ENCODE peak calls at places on chromosomes 7 and 10, in nine cellular contexts. D, H, Y, O, Q, G, M, C and B are unnamed samples.
A peak's percentile ranks its signal among the peaks of the same experiment; 100 is the strongest.

GRCh38 chr7:151192002-151192539 is 5.0 kb upstream of the ASB10 start:
- DNase-seq in D (no peak), H (no peak), Y (no peak), O (no peak), Q (no peak), G (no peak), M (no peak), C (no peak), B (no peak)

GRCh38 chr10:56231436-56231835 is 129.6 kb downstream of the ZWINT start:
- DNase-seq in D (no peak), H (no peak), Y (no peak), O (no peak), Q (no peak), G (no peak), M (no peak), C (no peak), B (no peak)

GRCh38 chr7:103851357-103851756 is 138.1 kb downstream of the RELN start:
- DNase-seq in D (no peak), H (no peak), Y (no peak), O (no peak), Q (peak; percentile 0), G (no peak), M (peak; percentile 53), C (no peak), B (no peak)

GRCh38 chr7:24500599-24501451 is 72.4 kb upstream of the PALS2 start:
- DNase-seq in D (no peak), H (no peak), Y (no peak), O (no peak), Q (no peak), G (no peak), M (no peak), C (no peak), B (no peak)

GRCh38 chr10:133378251-133379096 is 588 bp upstream of the PAOX start:
- DNase-seq in D (peak; percentile 81), H (no peak), Y (peak; percentile 84), O (peak; percentile 81), Q (no peak), G (peak; percentile 48), M (peak; percentile 32), C (no peak), B (peak; percentile 76)

GRCh38 chr10:79178614-79179403 is 110.0 kb downstream of the ZMIZ1 start:
- DNase-seq in D (peak; percentile 83), H (no peak), Y (no peak), O (peak; percentile 75), Q (peak; percentile 79), G (no peak), M (peak; percentile 93), C (no peak), B (peak; percentile 69)

GRCh38 chr7:90760892-90761291 is 164.8 kb downstream of the CDK14 start:
- DNase-seq in D (no peak), H (no peak), Y (no peak), O (no peak), Q (no peak), G (no peak), M (no peak), C (no peak), B (no peak)

GRCh38 chr10:97347317-97347716 is 12.8 kb upstream of the FRAT2 start:
- DNase-seq in D (no peak), H (no peak), Y (no peak), O (no peak), Q (no peak), G (no peak), M (no peak), C (no peak), B (no peak)

GRCh38 chr10:95864906-95865813 is 42.6 kb upstream of the CC2D2B start:
- DNase-seq in D (no peak), H (no peak), Y (no peak), O (no peak), Q (peak; percentile 63), G (peak; percentile 49), M (peak; percentile 86), C (no peak), B (peak; percentile 36)

GRCh38 chr10:16891375-16892313 is 74.4 kb upstream of the RSU1 start:
- DNase-seq in D (peak; percentile 84), H (peak; percentile 65), Y (peak; percentile 66), O (no peak), Q (peak; percentile 18), G (no peak), M (peak; percentile 82), C (no peak), B (peak; percentile 54)

GRCh38 chr10:14407567-14407966 is 76.8 kb upstream of the FRMD4A start:
- DNase-seq in D (no peak), H (no peak), Y (no peak), O (no peak), Q (no peak), G (no peak), M (no peak), C (no peak), B (no peak)

GRCh38 chr7:128818694-128819093 is 11.5 kb upstream of the FLNC start:
- DNase-seq in D (no peak), H (no peak), Y (no peak), O (no peak), Q (no peak), G (no peak), M (no peak), C (no peak), B (no peak)

GRCh38 chr7:34069676-34070075 is 164.3 kb downstream of the BMPER start:
- DNase-seq in D (no peak), H (no peak), Y (no peak), O (no peak), Q (no peak), G (peak; percentile 47), M (peak; percentile 61), C (no peak), B (no peak)

GRCh38 chr7:3241686-3242258 is 59.3 kb upstream of the SDK1 start:
- DNase-seq in D (no peak), H (no peak), Y (no peak), O (no peak), Q (no peak), G (no peak), M (no peak), C (no peak), B (no peak)

GRCh38 chr10:116055252-116055918 is 217.6 kb downstream of the GFRA1 start:
- DNase-seq in D (no peak), H (no peak), Y (no peak), O (no peak), Q (no peak), G (no peak), M (no peak), C (no peak), B (no peak)

GRCh38 chr10:8050561-8051108 is 3.9 kb upstream of the GATA3 start:
- DNase-seq in D (no peak), H (no peak), Y (no peak), O (no peak), Q (no peak), G (peak; percentile 28), M (peak; percentile 18), C (no peak), B (no peak)

DNA sequence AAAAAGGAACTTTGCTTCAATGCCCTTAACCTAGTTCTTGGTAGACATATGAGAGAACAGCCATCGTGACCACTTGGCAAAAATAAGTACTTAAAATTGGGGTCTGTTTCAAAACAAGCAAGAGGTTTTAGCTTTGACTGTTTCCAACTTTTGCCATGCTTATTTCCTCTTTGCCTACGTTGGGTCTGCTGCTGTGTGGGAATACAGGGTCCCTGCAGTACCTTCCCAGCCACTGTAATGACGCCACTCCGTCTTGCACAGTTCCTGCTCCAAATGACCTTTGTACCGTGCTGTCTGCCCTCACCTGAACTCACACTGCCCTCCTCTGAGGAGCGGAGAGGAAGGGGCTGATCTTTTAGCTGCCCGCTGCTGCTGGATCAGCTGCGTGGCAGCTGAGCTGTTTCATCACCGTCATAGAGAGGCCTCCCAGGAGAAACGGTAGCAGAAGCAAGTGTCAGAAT is 133.1 kb downstream of the MAPK8 start:
- DNase-seq in D (no peak), H (no peak), Y (no peak), O (peak; percentile 59), Q (no peak), G (no peak), M (peak; percentile 27), C (no peak), B (no peak)
- H3K27ac ChIP-seq in D (no peak overlapping the region), H (no peak overlapping the region), Y (no peak overlapping the region), O (no peak overlapping the region), Q (peak overlapping the region; percentile 52), G (no peak overlapping the region), M (peak overlapping the region; percentile 34), C (no peak overlapping the region), B (no peak overlapping the region)

GRCh38 chr7:129948338-129948737 is 4.4 kb downstream of the UBE2H start:
- DNase-seq in D (peak; percentile 50), H (no peak), Y (no peak), O (no peak), Q (no peak), G (no peak), M (no peak), C (no peak), B (no peak)

GRCh38 chr7:129946282-129946681 is 6.5 kb downstream of the UBE2H start:
- DNase-seq in D (no peak), H (no peak), Y (no peak), O (no peak), Q (no peak), G (no peak), M (no peak), C (no peak), B (no peak)

GRCh38 chr7:129947001-129947400 is 5.8 kb downstream of the UBE2H start:
- DNase-seq in D (no peak), H (no peak), Y (no peak), O (no peak), Q (no peak), G (no peak), M (no peak), C (no peak), B (no peak)

GRCh38 chr7:129948877-129949291 is 3.9 kb downstream of the UBE2H start:
- DNase-seq in D (peak; percentile 95), H (no peak), Y (peak; percentile 91), O (peak; percentile 86), Q (peak; percentile 91), G (peak; percentile 92), M (peak; percentile 96), C (peak; percentile 67), B (peak; percentile 83)

GRCh38 chr7:129947701-129948100 is 5.1 kb downstream of the UBE2H start:
- DNase-seq in D (peak; percentile 59), H (no peak), Y (no peak), O (no peak), Q (no peak), G (no peak), M (no peak), C (no peak), B (no peak)
- H3K4me3 ChIP-seq in D (no peak overlapping the region), H (no peak overlapping the region), Y (no peak overlapping the region), O (no peak overlapping the region), Q (no peak overlapping the region), G (no peak overlapping the region), M (no peak overlapping the region), C (peak overlapping the region; percentile 89), B (no peak overlapping the region)

DNA sequence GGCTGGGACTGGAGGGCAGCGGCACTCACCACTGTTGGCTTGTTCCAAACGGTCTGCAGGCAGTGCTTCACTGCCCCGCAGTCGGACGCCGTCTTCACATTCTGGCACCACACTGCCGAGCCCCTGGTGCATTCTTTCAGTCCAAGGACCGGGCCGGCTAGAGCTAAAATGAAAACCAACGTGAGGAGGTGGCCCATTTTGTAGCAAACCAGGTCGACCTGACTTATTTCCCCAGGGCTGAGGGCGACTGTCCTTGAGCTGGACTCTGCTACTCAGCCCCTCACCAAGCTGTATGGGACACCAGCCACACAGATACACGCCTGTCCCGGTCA is 16.7 kb downstream of the PSAP start:
- DNase-seq in D (no peak), H (no peak), Y (no peak), O (no peak), Q (no peak), G (no peak), M (no peak), C (no peak), B (no peak)
- H3K27ac ChIP-seq in D (no peak overlapping the region), H (no peak overlapping the region), Y (peak overlapping the region; percentile 13), O (no peak overlapping the region), Q (no peak overlapping the region), G (no peak overlapping the region), M (no peak overlapping the region), C (no peak overlapping the region), B (no peak overlapping the region)

GRCh38 chr7:95527033-95527775 is 41.5 kb downstream of the ASB4 start:
- DNase-seq in D (peak; percentile 74), H (no peak), Y (peak; percentile 51), O (peak; percentile 56), Q (no peak), G (peak; percentile 73), M (peak; percentile 44), C (no peak), B (peak; percentile 65)
- H3K4me3 ChIP-seq in D (no peak overlapping the region), H (no peak overlapping the region), Y (no peak overlapping the region), O (no peak overlapping the region), Q (no peak overlapping the region), G (no peak overlapping the region), M (no peak overlapping the region), C (no peak overlapping the region), B (no peak overlapping the region)